ENCODE peak calls at places on chromosomes 16 and 17, in six cellular contexts. Z is T-helper 1 cell, U is EH, Y is body of pancreas, O is mesenteric fat pad, J is A549. D is an unnamed sample.

GRCh38 chr16:65572156-65572555 is 450.3 kb upstream of the CDH11 start:
- DNase-seq in U (peak; percentile 96), Y (no peak), O (no peak), Z (no peak), J (no peak), D (no peak)

GRCh38 chr16:83538707-83539106 is 269.1 kb upstream of the HSBP1 start:
- DNase-seq in U (no peak), Z (no peak), J (no peak), Y (no peak), O (no peak), D (no peak)

GRCh38 chr17:59361916-59362810 is 30.7 kb downstream of the YPEL2 start:
- DNase-seq in U (peak; percentile 97), Z (no peak), O (no peak), J (no peak), Y (no peak), D (no peak)

GRCh38 chr16:89721644-89722391 is 481 bp downstream of the ZNF276 start:
- DNase-seq in Y (peak; percentile 58), Z (peak; percentile 87), U (peak; percentile 60), J (peak; percentile 56), O (no peak), D (peak; percentile 75)

GRCh38 chr17:31131299-31131698 is 36.5 kb downstream of the NF1 start:
- DNase-seq in Z (no peak), Y (no peak), U (no peak), O (no peak), J (no peak), D (no peak)

GRCh38 chr17:56824503-56824902 is 9.2 kb downstream of the C17orf67 start:
- DNase-seq in Z (no peak), O (no peak), Y (peak; percentile 17), J (no peak), U (no peak), D (no peak)

GRCh38 chr16:66844342-66845079 is at the start of gene CA7:
- DNase-seq in Y (no peak), U (no peak), O (peak; percentile 87), Z (no peak), J (no peak), D (no peak)

GRCh38 chr17:49723423-49723822 is 15.7 kb upstream of the SLC35B1 start:
- DNase-seq in J (no peak), Z (no peak), O (no peak), Y (peak; percentile 43), U (no peak), D (peak; percentile 47)

GRCh38 chr16:11396241-11397048 is 51.2 kb downstream of the RMI2 start:
- DNase-seq in Z (peak; percentile 62), J (peak; percentile 67), Y (peak; percentile 76), U (peak; percentile 77), O (no peak), D (peak; percentile 73)

GRCh38 chr16:54203384-54203783 is 83.2 kb downstream of the IRX3 start:
- DNase-seq in Y (no peak), Z (no peak), U (no peak), J (no peak), O (no peak), D (no peak)

GRCh38 chr17:41326173-41327145 is 10.9 kb upstream of the KRTAP17-1 start:
- DNase-seq in Z (no peak), U (no peak), O (no peak), Y (no peak), J (no peak), D (no peak)

GRCh38 chr17:27541326-27542023 is 85.2 kb downstream of the KSR1 start:
- DNase-seq in Y (no peak), O (no peak), U (no peak), J (no peak), Z (no peak), D (no peak)

GRCh38 chr17:63816669-63817068 is 10.6 kb upstream of the PSMC5 start:
- DNase-seq in O (no peak), U (peak; percentile 62), Y (no peak), Z (no peak), J (no peak), D (no peak)

GRCh38 chr17:21457051-21458026 is 81.2 kb downstream of the KCNJ12 start:
- DNase-seq in O (peak; percentile 96), Z (peak; percentile 86), U (peak; percentile 92), J (peak; percentile 87), Y (peak; percentile 94), D (peak; percentile 93)

GRCh38 chr16:11255737-11256656 is at the start of gene SOCS1:
- DNase-seq in U (peak; percentile 88), J (peak; percentile 81), Z (peak; percentile 81), Y (peak; percentile 88), O (peak; percentile 96), D (peak; percentile 89)

GRCh38 chr17:81572499-81573030 is 20.4 kb upstream of the FAAP100 start:
- DNase-seq in Z (no peak), U (no peak), O (no peak), J (no peak), Y (no peak), D (no peak)

GRCh38 chr17:42281571-42282096 is 5.4 kb upstream of the STAT5B start:
- DNase-seq in O (peak; percentile 53), J (no peak), U (no peak), Y (peak; percentile 89), Z (no peak), D (no peak)

GRCh38 chr16:19132898-19133297 is 19.1 kb downstream of the ITPRIPL2 start:
- DNase-seq in O (no peak), Y (no peak), U (no peak), J (no peak), Z (no peak), D (no peak)

GRCh38 chr16:30533748-30534367 is 800 bp downstream of the ZNF747 start:
- DNase-seq in Z (no peak), Y (no peak), J (no peak), O (no peak), U (peak; percentile 10), D (peak; percentile 38)

GRCh38 chr16:84068041-84068440 is 25.4 kb upstream of the SLC38A8 start:
- DNase-seq in U (no peak), Y (no peak), O (no peak), Z (no peak), J (no peak), D (no peak)

GRCh38 chr17:64332502-64332901 is 58.2 kb downstream of the PECAM1 start:
- DNase-seq in Z (no peak), Y (no peak), U (no peak), J (no peak), O (no peak), D (no peak)

GRCh38 chr17:5044630-5045029 is 9.4 kb upstream of the SLC52A1 start:
- DNase-seq in J (no peak), U (no peak), Y (no peak), Z (no peak), O (no peak), D (peak; percentile 60)

GRCh38 chr16:47905771-47906170 is 250.0 kb downstream of the ABCC12 start:
- DNase-seq in J (no peak), Z (no peak), O (no peak), U (peak; percentile 45), Y (no peak), D (no peak)

GRCh38 chr16:87032554-87032953 is 284.6 kb downstream of the C16orf95 start:
- DNase-seq in O (no peak), J (no peak), Y (no peak), U (no peak), Z (no peak), D (no peak)

GRCh38 chr16:50592996-50593395 is 44.8 kb downstream of the NKD1 start:
- DNase-seq in Z (no peak), Y (no peak), J (no peak), U (no peak), O (no peak), D (no peak)

GRCh38 chr17:58245428-58246103 is 7.2 kb downstream of the LPO start:
- DNase-seq in Y (no peak), Z (no peak), J (no peak), O (no peak), U (no peak), D (no peak)

GRCh38 chr16:71499775-71500364 is 10.7 kb upstream of the ZNF19 start:
- DNase-seq in Z (peak; percentile 45), Y (peak; percentile 54), U (peak; percentile 67), O (no peak), J (peak; percentile 67), D (peak; percentile 37)

GRCh38 chr17:33112763-33113162 is 121.1 kb downstream of the SPACA3 start:
- DNase-seq in Z (no peak), O (no peak), J (peak; percentile 97), U (no peak), Y (no peak), D (no peak)

GRCh38 chr16:24850289-24850931 is 4.6 kb downstream of the SLC5A11 start:
- DNase-seq in U (peak; percentile 54), O (peak; percentile 37), Z (no peak), Y (no peak), J (no peak), D (no peak)

GRCh38 chr16:2331932-2332267 is 8.6 kb downstream of the ABCA3 start:
- DNase-seq in J (no peak), U (no peak), Y (no peak), O (peak; percentile 16), Z (no peak), D (no peak)

GRCh38 chr16:85996843-85997242 is 97.9 kb downstream of the IRF8 start:
- DNase-seq in Y (no peak), U (no peak), J (no peak), Z (no peak), O (peak; percentile 76), D (no peak)

GRCh38 chr17:80229011-80229410 is 8.8 kb downstream of the SLC26A11 start:
- DNase-seq in J (no peak), U (no peak), O (no peak), Z (no peak), Y (no peak), D (no peak)